ENCODE peak calls at places on chromosomes 1 and 21, in four cellular contexts. H is A549; E is stimulated activated CD4-positive, alpha-beta T cell treated with anti-CD3 and anti-CD28 coated beads, Interleukin-12 subunit alpha, Interleukin-12 subunit beta, amount 100 ng/mL, for 4 hours; B is AG04450. N is an unnamed sample.

GRCh38 chr1:187920976-187921375 is 1092.2 kb downstream of the PLA2G4A start:
- DNase-seq in E (no peak), H (no peak), B (no peak), N (no peak)

GRCh38 chr1:179169616-179170467 is 59.6 kb downstream of the ABL2 start:
- DNase-seq in E (no peak), B (no peak), H (no peak), N (no peak)

GRCh38 chr1:227896710-227897655 is 50.7 kb downstream of the WNT9A start:
- DNase-seq in H (no peak), B (no peak), E (no peak), N (no peak)

GRCh38 chr1:50605186-50605875 is 182.1 kb upstream of the DMRTA2 start:
- DNase-seq in E (no peak), B (no peak), H (peak; percentile 19), N (peak; percentile 73)

GRCh38 chr1:24786191-24786590 is 40.9 kb downstream of the CLIC4 start:
- DNase-seq in H (no peak), E (no peak), B (no peak), N (no peak)

GRCh38 chr1:39977202-39977601 is 22.3 kb downstream of the MFSD2A start:
- DNase-seq in B (no peak), H (no peak), E (no peak), N (peak; percentile 83)

GRCh38 chr1:209172286-209172685 is 411.2 kb upstream of the CAMK1G start:
- DNase-seq in E (no peak), B (no peak), H (no peak), N (no peak)

GRCh38 chr21:44509539-44509938 is 30.5 kb downstream of the KRTAP10-1 start:
- DNase-seq in E (no peak), B (no peak), H (no peak), N (no peak)

GRCh38 chr1:10434590-10434989 is 4.4 kb downstream of the CENPS start:
- DNase-seq in B (no peak), H (no peak), E (no peak), N (no peak)

GRCh38 chr21:29293495-29293894 is 5.2 kb upstream of the BACH1 start:
- DNase-seq in E (no peak), B (no peak), H (no peak), N (no peak)

GRCh38 chr1:41795205-41795762 is 123.4 kb downstream of the HIVEP3 start:
- DNase-seq in B (no peak), E (no peak), H (no peak), N (no peak)

GRCh38 chr1:24062221-24062620 is 49.7 kb downstream of the MYOM3 start:
- DNase-seq in E (no peak), H (no peak), B (no peak), N (no peak)

GRCh38 chr1:52695627-52696026 is 2.5 kb downstream of the COA7 start:
- DNase-seq in E (no peak), H (no peak), B (no peak), N (no peak)

GRCh38 chr1:50279622-50280320 is 143.5 kb downstream of the DMRTA2 start:
- DNase-seq in H (no peak), B (no peak), E (no peak), N (no peak)

GRCh38 chr1:167708940-167709389 is 12.8 kb upstream of the MPZL1 start:
- DNase-seq in E (no peak), H (no peak), B (no peak), N (no peak)

GRCh38 chr1:39214021-39214713 is 9.7 kb downstream of the MACF1 start:
- DNase-seq in B (no peak), H (no peak), E (no peak), N (no peak)

GRCh38 chr1:235763962-235764361 is 102.7 kb downstream of the LYST start:
- DNase-seq in B (no peak), H (no peak), E (no peak), N (no peak)

N was measured in NCI-H748 treated with DMSO at 0.1 percent for 48 hours.